ENCODE peak calls at places on chromosomes 3 and 15, in seven cellular contexts. W is GM12878, V is HCT116, B is SK-N-SH, P is K562, J is H1, X is HepG2. N is an unnamed sample.

GRCh38 chr3:20975221-20975620 is 775.8 kb downstream of the ZNF385D start:
- DNase-seq in W (no peak), V (no peak), B (no peak), P (no peak), J (no peak), X (no peak), N (no peak)

GRCh38 chr3:8095724-8096123 is 405.9 kb upstream of the LMCD1 start:
- DNase-seq in W (no peak), V (peak), B (no peak), P (no peak), J (peak), X (peak), N (peak)

GRCh38 chr3:134708025-134708597 is 57.3 kb upstream of the KY start:
- DNase-seq in W (no peak), V (no peak), B (no peak), P (no peak), J (no peak), X (no peak), N (no peak)

GRCh38 chr3:158801696-158802398 is at the start of gene MFSD1:
- DNase-seq in W (peak), V (peak), B (peak), P (peak), J (peak), X (peak), N (peak)

GRCh38 chr15:39789736-39790135 is 7.1 kb upstream of the FSIP1 start:
- DNase-seq in W (no peak), V (no peak), B (no peak), P (no peak), J (no peak), X (no peak), N (no peak)

GRCh38 chr3:154192225-154192624 is 71.0 kb downstream of the ARHGEF26 start:
- DNase-seq in W (no peak), V (no peak), B (no peak), P (no peak), J (no peak), X (no peak), N (no peak)

GRCh38 chr3:137105277-137105977 is 147.6 kb downstream of the IL20RB start:
- DNase-seq in W (peak), V (peak), B (peak), P (peak), J (no peak), X (peak), N (peak)

GRCh38 chr15:87033056-87033455 is 953.4 kb downstream of the AGBL1 start:
- DNase-seq in W (no peak), V (no peak), B (no peak), P (no peak), J (no peak), X (no peak), N (no peak)

GRCh38 chr3:182837855-182838454 is 44.7 kb downstream of the ATP11B start:
- DNase-seq in W (no peak), V (no peak), B (peak), P (no peak), J (no peak), X (peak), N (peak)

GRCh38 chr3:126679831-126680677 is 24.0 kb upstream of the CHCHD6 start:
- DNase-seq in W (no peak), V (no peak), B (peak), P (no peak), J (no peak), X (no peak), N (no peak)

GRCh38 chr3:172362583-172362982 is 85.7 kb downstream of the GHSR start:
- DNase-seq in W (no peak), V (no peak), B (no peak), P (no peak), J (no peak), X (no peak), N (no peak)

GRCh38 chr3:172356427-172356826 is 91.8 kb downstream of the GHSR start:
- DNase-seq in W (no peak), V (no peak), B (no peak), P (no peak), J (no peak), X (no peak), N (no peak)

GRCh38 chr3:172357850-172358754 is 90.2 kb downstream of the GHSR start:
- DNase-seq in W (no peak), V (no peak), B (no peak), P (no peak), J (no peak), X (no peak), N (no peak)

GRCh38 chr3:172355836-172356235 is 92.4 kb downstream of the GHSR start:
- DNase-seq in W (no peak), V (peak), B (no peak), P (no peak), J (no peak), X (no peak), N (no peak)

GRCh38 chr3:172359231-172359630 is 89.0 kb downstream of the GHSR start:
- DNase-seq in W (no peak), V (no peak), B (no peak), P (no peak), J (no peak), X (no peak), N (peak)
- TF ChIP-seq JUND in W (no peak), V (no peak), B (no peak), P (no peak), J (no peak), X (no peak), N (no peak)

GRCh38 chr15:60907233-60907947 is 321.7 kb downstream of the RORA start:
- DNase-seq in W (no peak), V (no peak), B (no peak), P (no peak), J (no peak), X (no peak), N (no peak)
- TF ChIP-seq JUND in W (no peak), V (no peak), B (no peak), P (no peak), J (no peak), X (no peak), N (no peak)

GRCh38 chr3:189909139-189909538 is 211.6 kb downstream of the P3H2 start:
- DNase-seq in W (no peak), V (no peak), B (no peak), P (no peak), J (no peak), X (no peak), N (no peak)

GRCh38 chr3:189909573-189909972 is 211.1 kb downstream of the P3H2 start:
- DNase-seq in W (no peak), V (no peak), B (no peak), P (no peak), J (no peak), X (no peak), N (no peak)

GRCh38 chr3:189911001-189911400 is 209.7 kb downstream of the P3H2 start:
- DNase-seq in W (no peak), V (no peak), B (no peak), P (no peak), J (no peak), X (no peak), N (peak)

GRCh38 chr3:189914799-189915198 is 205.9 kb downstream of the P3H2 start:
- DNase-seq in W (no peak), V (no peak), B (no peak), P (no peak), J (no peak), X (no peak), N (no peak)
- TF ChIP-seq JUND in W (no peak), V (peak), B (peak), P (no peak), J (no peak), X (no peak), N (no peak)

GRCh38 chr3:128788268-128788869 is 62.4 kb downstream of the RAB7A start:
- DNase-seq in W (no peak), V (no peak), B (no peak), P (no peak), J (no peak), X (no peak), N (no peak)

GRCh38 chr3:128784843-128785242 is 58.9 kb downstream of the RAB7A start:
- DNase-seq in W (no peak), V (no peak), B (no peak), P (no peak), J (no peak), X (no peak), N (no peak)

GRCh38 chr3:128786434-128787020 is 60.5 kb downstream of the RAB7A start:
- DNase-seq in W (no peak), V (no peak), B (no peak), P (no peak), J (no peak), X (no peak), N (no peak)

GRCh38 chr3:128784228-128784627 is 58.2 kb downstream of the RAB7A start:
- DNase-seq in W (no peak), V (no peak), B (peak), P (peak), J (peak), X (peak), N (no peak)

GRCh38 chr3:128787256-128788253 is 61.6 kb downstream of the RAB7A start:
- DNase-seq in W (no peak), V (peak), B (peak), P (peak), J (peak), X (peak), N (peak)
- TF ChIP-seq JUND in W (no peak), V (peak), B (no peak), P (peak), J (no peak), X (no peak), N (no peak)

N was measured in T47D.